ENCODE peak calls at places on chromosomes 12 and 14, in seven cellular contexts. M is left ventricle myocardium inferior, K is H1, L is mesendoderm, P is cardiac muscle cell, B is transverse colon, E is breast epithelium. O is an unnamed sample.

GRCh38 chr12:70351076-70351475 is 15.0 kb upstream of the KCNMB4 start:
- DNase-seq in M (no peak), K (no peak), L (no peak), P (no peak), B (no peak), E (no peak), O (no peak)

GRCh38 chr12:116708826-116709756 is 28.8 kb downstream of the SPRING1 start:
- DNase-seq in M (peak; percentile 37), K (no peak), L (peak; percentile 39), P (no peak), B (peak; percentile 51), E (peak; percentile 70), O (peak; percentile 88)

GRCh38 chr12:111056618-111057521 is 136.5 kb upstream of the MYL2 start:
- DNase-seq in M (no peak), K (no peak), L (peak; percentile 25), P (no peak), B (peak; percentile 22), E (no peak), O (peak; percentile 79)

GRCh38 chr12:86429824-86430223 is 173.6 kb upstream of the MGAT4C start:
- DNase-seq in M (no peak), K (no peak), L (no peak), P (no peak), B (no peak), E (no peak), O (no peak)

GRCh38 chr14:23538785-23539184 is 12.8 kb downstream of the ZFHX2 start:
- DNase-seq in M (peak; percentile 46), K (no peak), L (peak; percentile 83), P (peak; percentile 25), B (no peak), E (no peak), O (peak; percentile 31)

GRCh38 chr14:72649603-72650227 is 244.2 kb downstream of the DPF3 start:
- DNase-seq in M (no peak), K (no peak), L (no peak), P (no peak), B (no peak), E (no peak), O (no peak)

GRCh38 chr14:35879141-35879648 is 53.1 kb downstream of the BRMS1L start:
- DNase-seq in M (no peak), K (no peak), L (no peak), P (no peak), B (no peak), E (no peak), O (peak; percentile 39)

GRCh38 chr14:52778702-52779101 is 12.7 kb downstream of the GNPNAT1 start:
- DNase-seq in M (no peak), K (no peak), L (no peak), P (no peak), B (no peak), E (no peak), O (no peak)

GRCh38 chr12:64400041-64400440 is 4.2 kb upstream of the XPOT start:
- DNase-seq in M (no peak), K (no peak), L (peak; percentile 30), P (no peak), B (no peak), E (no peak), O (no peak)

GRCh38 chr12:64402181-64402580 is 2.0 kb upstream of the XPOT start:
- DNase-seq in M (no peak), K (no peak), L (no peak), P (no peak), B (no peak), E (no peak), O (no peak)

GRCh38 chr12:64407342-64408223 is 3.4 kb downstream of the XPOT start:
- DNase-seq in M (no peak), K (no peak), L (peak; percentile 4), P (no peak), B (no peak), E (no peak), O (no peak)

GRCh38 chr12:64404470-64405446 is 566 bp downstream of the XPOT start:
- DNase-seq in M (peak; percentile 40), K (no peak), L (peak; percentile 89), P (peak; percentile 57), B (peak; percentile 58), E (peak; percentile 65), O (peak; percentile 86)

DNA sequence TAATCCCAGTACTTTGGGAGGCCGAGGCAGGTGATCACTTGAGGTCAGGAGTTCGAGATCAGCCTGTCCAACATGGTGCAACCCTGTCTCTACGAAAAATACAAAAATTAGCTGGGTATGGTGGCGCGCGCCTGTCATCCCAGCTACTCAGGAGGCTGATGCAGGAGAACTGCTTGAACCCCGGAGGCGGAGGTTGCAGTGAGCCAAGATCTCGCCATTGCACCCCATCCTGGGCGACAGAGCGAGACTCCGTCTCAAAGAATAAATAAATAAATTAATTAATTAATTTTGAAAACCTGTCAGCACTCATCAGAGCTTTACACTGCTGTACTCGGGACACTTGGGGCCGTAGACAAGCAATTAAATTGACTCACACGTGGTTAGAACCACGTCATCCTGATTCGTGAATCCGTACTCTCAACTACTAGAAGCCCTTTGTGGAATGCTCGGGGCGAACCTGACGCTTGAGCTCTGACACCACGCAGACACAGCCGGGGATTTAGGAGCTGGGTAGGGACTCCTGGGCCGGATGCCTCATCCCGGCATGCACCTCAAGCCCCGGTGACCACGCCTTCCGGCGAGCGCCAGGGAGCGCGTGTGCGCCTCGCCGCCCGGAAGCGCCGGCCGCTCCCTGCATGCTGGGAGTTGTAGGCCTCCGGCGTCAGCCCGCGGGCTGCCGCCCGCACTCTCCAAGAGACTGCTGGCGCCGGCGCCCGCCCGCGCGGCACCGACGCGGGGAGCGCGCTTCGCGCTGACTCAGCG is at the start of gene XPOT:
- DNase-seq in M (peak; percentile 94), K (peak; percentile 95), L (peak; percentile 99), P (peak; percentile 97), B (peak; percentile 95), E (peak; percentile 90), O (peak; percentile 98)
- H3K4me3 ChIP-seq in M (peak within 1 kb of the TSS; percentile 87), K (peak within 1 kb of the TSS; percentile 89), L (peak within 1 kb of the TSS; percentile 60), P (peak within 1 kb of the TSS; percentile 59), B (peak within 1 kb of the TSS; percentile 57), E (peak within 1 kb of the TSS; percentile 91), O (peak within 1 kb of the TSS; percentile 95)

DNA sequence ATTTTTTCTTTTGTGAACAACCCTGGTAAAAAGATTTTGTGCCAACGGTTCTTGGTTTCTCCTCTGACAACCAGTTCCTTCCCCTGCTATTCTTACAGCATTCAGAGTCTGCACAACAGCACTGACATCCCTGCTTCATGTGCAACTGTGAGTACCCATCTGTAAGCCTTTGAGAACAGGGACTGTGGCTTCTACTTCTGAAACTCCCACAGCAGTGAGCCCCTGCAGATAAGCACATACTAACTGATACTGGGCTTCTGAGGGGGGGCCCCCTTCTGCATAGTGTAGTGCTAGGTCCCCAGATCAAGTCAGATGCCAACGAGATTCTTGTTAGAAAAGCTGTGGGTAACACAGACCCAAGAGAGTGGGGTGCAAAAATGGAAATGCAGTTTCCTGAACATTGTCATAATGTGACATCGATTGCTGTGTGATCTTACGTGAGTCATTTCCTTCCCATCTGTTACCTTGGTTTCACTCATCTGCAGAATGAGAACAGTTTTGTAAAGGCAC is 11.1 kb upstream of the NINJ2 start:
- DNase-seq in M (no peak), K (no peak), L (no peak), P (no peak), B (no peak), E (no peak), O (peak; percentile 31)
- H3K4me3 ChIP-seq in M (no peak overlapping the region), K (no peak overlapping the region), L (no peak overlapping the region), P (no peak overlapping the region), B (no peak overlapping the region), E (no peak overlapping the region), O (no peak overlapping the region)

GRCh38 chr12:6872073-6873048 is 742 bp downstream of the SPSB2 start:
- DNase-seq in M (peak; percentile 83), K (no peak), L (peak; percentile 86), P (peak; percentile 91), B (peak; percentile 91), E (peak; percentile 79), O (peak; percentile 90)

GRCh38 chr12:6869049-6870021 is 2.0 kb downstream of the TPI1 start:
- DNase-seq in M (peak; percentile 69), K (no peak), L (peak; percentile 97), P (peak; percentile 90), B (peak; percentile 90), E (peak; percentile 83), O (peak; percentile 88)

GRCh38 chr12:6868211-6869048 is 1.1 kb downstream of the TPI1 start:
- DNase-seq in M (no peak), K (no peak), L (peak; percentile 53), P (no peak), B (no peak), E (no peak), O (peak; percentile 48)

GRCh38 chr12:6873094-6874006 is at the start of gene SPSB2:
- DNase-seq in M (peak; percentile 98), K (peak; percentile 99), L (peak; percentile 99), P (peak; percentile 100), B (peak; percentile 99), E (peak; percentile 95), O (peak; percentile 98)

DNA sequence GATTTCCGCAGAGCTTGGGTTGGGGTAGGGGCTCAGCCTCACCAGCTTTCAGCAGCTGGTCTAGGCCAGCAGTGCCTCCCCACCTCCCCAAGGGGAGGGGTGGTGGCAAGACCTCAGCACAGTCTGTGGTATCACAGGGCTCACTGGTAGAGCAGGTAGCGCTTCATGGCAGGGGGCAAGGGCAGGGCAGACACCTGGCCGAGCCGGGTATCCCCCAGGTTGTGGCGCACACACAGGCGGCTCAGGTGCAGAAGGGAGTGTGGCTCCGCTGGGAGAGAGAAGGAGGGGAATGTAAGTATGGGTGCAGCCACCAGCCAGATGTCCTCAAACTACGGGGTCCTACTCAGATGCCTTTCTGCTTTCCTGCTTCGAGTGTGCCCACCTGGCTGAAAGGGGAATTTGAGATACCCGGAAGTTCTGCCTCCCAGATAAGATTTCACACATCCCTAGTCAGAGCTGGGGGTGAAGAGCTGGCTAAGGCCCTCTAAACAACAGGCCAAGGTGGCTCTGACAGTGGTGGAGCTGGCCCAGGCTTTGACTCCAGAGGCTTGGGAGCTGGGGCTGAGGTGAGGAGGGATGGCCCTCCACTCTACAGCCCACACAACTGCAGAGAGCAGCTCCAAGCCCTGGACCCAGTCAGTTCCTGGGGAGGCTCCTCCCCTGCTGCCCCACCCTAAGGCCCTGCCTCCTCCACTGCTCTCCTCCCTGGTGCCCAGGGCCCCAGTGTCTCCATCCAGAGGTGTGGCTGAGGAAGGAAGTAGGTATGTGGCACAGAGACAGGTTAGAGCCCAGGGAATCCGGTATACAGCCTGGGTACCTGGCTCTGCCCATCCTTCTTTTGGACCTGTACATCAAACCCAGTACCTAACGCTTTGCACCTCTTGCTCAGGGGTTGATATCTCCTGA is 1.8 kb downstream of the SPSB2 start:
- DNase-seq in M (no peak), K (no peak), L (peak; percentile 53), P (no peak), B (peak; percentile 83), E (no peak), O (peak; percentile 38)
- H3K4me3 ChIP-seq in M (peak overlapping the region; percentile 89), K (peak overlapping the region; percentile 95), L (peak overlapping the region; percentile 72), P (no peak overlapping the region), B (peak overlapping the region; percentile 58), E (peak overlapping the region; percentile 70), O (peak overlapping the region; percentile 75)

GRCh38 chr12:91332305-91332704 is 149.7 kb upstream of the DCN start:
- DNase-seq in M (no peak), K (no peak), L (no peak), P (no peak), B (no peak), E (no peak), O (no peak)

GRCh38 chr12:91331371-91331770 is 148.8 kb upstream of the DCN start:
- DNase-seq in M (no peak), K (no peak), L (no peak), P (no peak), B (no peak), E (no peak), O (no peak)

GRCh38 chr12:91326043-91327027 is 143.7 kb upstream of the DCN start:
- DNase-seq in M (no peak), K (no peak), L (peak; percentile 64), P (peak; percentile 63), B (peak; percentile 19), E (no peak), O (peak; percentile 61)

GRCh38 chr12:91327136-91327535 is 144.5 kb upstream of the DCN start:
- DNase-seq in M (no peak), K (no peak), L (no peak), P (no peak), B (no peak), E (no peak), O (no peak)

DNA sequence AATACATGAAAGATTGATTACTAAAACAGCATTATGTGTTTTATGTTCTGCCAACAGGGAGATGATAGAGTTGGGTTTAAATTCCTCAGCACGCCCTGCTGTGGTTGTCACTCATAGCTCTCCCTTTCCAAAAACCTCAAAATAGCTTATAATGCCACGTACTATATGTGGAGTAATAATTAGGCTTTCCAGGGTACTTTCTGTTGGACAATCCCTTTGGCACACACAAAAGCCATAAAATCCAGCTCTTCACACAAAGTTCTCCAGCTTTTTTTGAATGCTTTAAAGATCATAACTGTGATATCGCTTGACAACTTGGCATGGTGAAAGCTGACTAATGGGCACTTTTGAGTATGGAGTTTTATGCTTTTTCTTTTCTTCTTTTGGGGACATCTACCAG is 145.3 kb upstream of the DCN start:
- DNase-seq in M (no peak), K (no peak), L (no peak), P (no peak), B (no peak), E (no peak), O (no peak)
- H3K4me3 ChIP-seq in M (no peak overlapping the region), K (no peak overlapping the region), L (no peak overlapping the region), P (no peak overlapping the region), B (no peak overlapping the region), E (no peak overlapping the region), O (no peak overlapping the region)

O was measured in A673.